ENCODE peak calls at places on chromosome 13, in seven cellular contexts. Z is astrocyte of the spinal cord; W is occipital lobe; A is hepatocyte; Q is activated CD4-positive, CD25-positive, alpha-beta regulatory T cell treated with anti-CD3 and anti-CD28 coated beads, Interleukin-2, amount 50 U/mL, for 16 hours; E is putamen; O is AG04449. K is an unnamed sample.

GRCh38 chr13:44790289-44790688 is 199.0 kb downstream of the NUFIP1 start:
- DNase-seq in Q (no peak), A (no peak), Z (no peak), W (no peak), O (no peak), E (no peak), K (no peak)

GRCh38 chr13:96338030-96338429 is 248.1 kb downstream of the HS6ST3 start:
- DNase-seq in Q (no peak), O (no peak), Z (no peak), E (no peak), A (no peak), W (no peak), K (no peak)

GRCh38 chr13:104086759-104087158 is 1020.5 kb upstream of the SLC10A2 start:
- DNase-seq in O (no peak), Z (no peak), E (no peak), A (no peak), Q (no peak), W (no peak), K (no peak)

GRCh38 chr13:44759723-44760360 is 183.7 kb upstream of the TSC22D1 start:
- DNase-seq in A (peak), O (no peak), E (no peak), Z (peak), W (no peak), Q (no peak), K (no peak)

GRCh38 chr13:20174656-20175405 is 14.0 kb upstream of the GJA3 start:
- DNase-seq in Z (peak), E (no peak), O (peak), A (peak), W (peak), Q (peak), K (peak)

GRCh38 chr13:63041640-63042414 is 1626.2 kb upstream of the PCDH20 start:
- DNase-seq in Z (no peak), W (no peak), A (no peak), Q (no peak), O (no peak), E (no peak), K (no peak)

GRCh38 chr13:66855110-66855509 is 375.0 kb downstream of the PCDH9 start:
- DNase-seq in E (no peak), O (no peak), A (no peak), W (no peak), Z (no peak), Q (no peak), K (no peak)

GRCh38 chr13:24241336-24241735 is 68.0 kb upstream of the C1QTNF9 start:
- DNase-seq in O (no peak), Q (no peak), Z (no peak), W (no peak), E (no peak), A (no peak), K (no peak)

GRCh38 chr13:39250440-39250839 is 212.2 kb downstream of the NHLRC3 start:
- DNase-seq in Q (no peak), O (no peak), E (no peak), Z (no peak), A (no peak), W (no peak), K (no peak)

GRCh38 chr13:93875527-93875926 is 604.0 kb downstream of the DCT start:
- DNase-seq in A (no peak), W (no peak), E (no peak), Q (no peak), Z (peak), O (no peak), K (no peak)

GRCh38 chr13:111915104-111915551 is 151.8 kb upstream of the SOX1 start:
- DNase-seq in Z (no peak), O (no peak), W (no peak), A (no peak), E (no peak), Q (no peak), K (no peak)

GRCh38 chr13:26202365-26202972 is 19.6 kb downstream of the RNF6 start:
- DNase-seq in E (no peak), A (no peak), Z (peak), Q (no peak), W (no peak), O (no peak), K (no peak)

GRCh38 chr13:65159803-65160202 is 2070.3 kb downstream of the PCDH9 start:
- DNase-seq in Z (no peak), Q (no peak), E (no peak), O (no peak), W (no peak), A (no peak), K (no peak)

GRCh38 chr13:110925023-110925608 is 10.2 kb upstream of the ANKRD10 start:
- DNase-seq in Z (peak), W (no peak), E (no peak), O (no peak), A (no peak), Q (no peak), K (no peak)

GRCh38 chr13:113110048-113110851 is 4.7 kb downstream of the F7 start:
- DNase-seq in O (no peak), E (no peak), W (no peak), Q (no peak), Z (no peak), A (no peak), K (peak)

GRCh38 chr13:31887311-31887710 is 144.3 kb upstream of the FRY start:
- DNase-seq in O (peak), E (no peak), Q (no peak), W (no peak), Z (no peak), A (no peak), K (no peak)

GRCh38 chr13:26038931-26039475 is 12.8 kb downstream of the SHISA2 start:
- DNase-seq in A (no peak), W (no peak), E (no peak), Q (no peak), Z (no peak), O (no peak), K (no peak)

GRCh38 chr13:102846261-102847015 is 606 bp downstream of the ERCC5 start:
- DNase-seq in A (peak), W (no peak), E (peak), Z (peak), Q (no peak), O (no peak), K (peak)

GRCh38 chr13:82358284-82358683 is 1524.0 kb downstream of the SLITRK1 start:
- DNase-seq in A (no peak), O (no peak), Q (no peak), E (no peak), W (no peak), Z (no peak), K (no peak)

GRCh38 chr13:51520524-51520923 is 63.7 kb upstream of the WDFY2 start:
- DNase-seq in E (no peak), Z (peak), W (peak), Q (no peak), A (peak), O (no peak), K (no peak)

GRCh38 chr13:24033527-24034302 is 126.8 kb upstream of the SPATA13 start:
- DNase-seq in W (no peak), O (peak), Q (no peak), Z (peak), A (no peak), E (no peak), K (no peak)

GRCh38 chr13:44899967-44900366 is 89.3 kb downstream of the NUFIP1 start:
- DNase-seq in A (no peak), W (no peak), O (no peak), Z (no peak), Q (no peak), E (no peak), K (no peak)

GRCh38 chr13:85610024-85610423 is 189.2 kb downstream of the SLITRK6 start:
- DNase-seq in Z (no peak), A (no peak), E (no peak), Q (no peak), O (no peak), W (no peak), K (no peak)

GRCh38 chr13:57739089-57739488 is 107.5 kb downstream of the PCDH17 start:
- DNase-seq in E (no peak), Z (no peak), O (no peak), W (no peak), Q (no peak), A (no peak), K (no peak)

GRCh38 chr13:34076943-34077703 is 259.2 kb downstream of the RFC3 start:
- DNase-seq in Z (peak), W (no peak), Q (no peak), E (no peak), O (peak), A (peak), K (no peak)

GRCh38 chr13:80048802-80049201 is 292.1 kb downstream of the SPRY2 start:
- DNase-seq in E (peak), W (peak), A (peak), Q (no peak), O (peak), Z (peak), K (peak)

GRCh38 chr13:62003452-62003851 is 587.8 kb upstream of the PCDH20 start:
- DNase-seq in A (no peak), Q (no peak), W (no peak), O (no peak), Z (no peak), E (no peak), K (no peak)

GRCh38 chr13:72823081-72823480 is 41.1 kb downstream of the PIBF1 start:
- DNase-seq in O (no peak), W (no peak), A (no peak), Z (no peak), Q (no peak), E (no peak), K (no peak)

GRCh38 chr13:28532226-28533048 is 37.5 kb upstream of the FLT1 start:
- DNase-seq in Z (no peak), Q (no peak), E (peak), A (peak), W (no peak), O (no peak), K (no peak)

GRCh38 chr13:110314516-110315245 is 7.6 kb downstream of the COL4A2 start:
- DNase-seq in A (no peak), Q (no peak), O (no peak), W (no peak), Z (no peak), E (no peak), K (no peak)

GRCh38 chr13:35838356-35838755 is 292.8 kb downstream of the DCLK1 start:
- DNase-seq in Q (no peak), O (peak), A (no peak), W (no peak), E (no peak), Z (peak), K (no peak)

GRCh38 chr13:82917984-82918383 is 964.3 kb downstream of the SLITRK1 start:
- DNase-seq in Q (no peak), W (no peak), Z (no peak), E (no peak), A (no peak), O (no peak), K (no peak)

GRCh38 chr13:69585656-69586055 is 522.0 kb upstream of the ATXN8OS start:
- DNase-seq in Z (no peak), Q (no peak), E (peak), W (no peak), O (no peak), A (no peak), K (no peak)

GRCh38 chr13:23468811-23469210 is 35.3 kb upstream of the SACS start:
- DNase-seq in A (no peak), Q (no peak), W (no peak), E (no peak), O (no peak), Z (no peak), K (no peak)

GRCh38 chr13:99987180-99988047 is 5.8 kb downstream of the ZIC2 start:
- DNase-seq in Z (peak), O (no peak), Q (no peak), W (no peak), E (no peak), A (no peak), K (no peak)

GRCh38 chr13:113329656-113330312 is 32.7 kb downstream of the LAMP1 start:
- DNase-seq in O (no peak), A (no peak), Z (no peak), Q (no peak), W (no peak), E (peak), K (no peak)

GRCh38 chr13:31192306-31192705 is 7.5 kb upstream of the B3GLCT start:
- DNase-seq in O (no peak), E (peak), W (peak), Z (no peak), A (no peak), Q (no peak), K (no peak)

GRCh38 chr13:20165417-20166257 is 4.8 kb upstream of the GJA3 start:
- DNase-seq in W (no peak), E (no peak), A (no peak), Z (no peak), Q (no peak), O (no peak), K (no peak)

K was measured in activated CD8-positive, alpha-beta memory T cell treated with anti-CD3 and anti-CD28 coated beads, Interleukin-2, amount 50 U/mL, for 4 hours.